ENCODE peak calls at places on chromosomes 5 and 9, in eight cellular contexts. One of them, this sample, is unnamed.

GRCh38 chr5:135601466-135601865 is 22.7 kb upstream of the CXCL14 start:
- DNase-seq in retinal pigment epithelial cell: no peak
- DNase-seq in tibial nerve: no peak
- DNase-seq in A549: no peak
- DNase-seq in CD8-positive, alpha-beta T cell: no peak
- DNase-seq in astrocyte of the spinal cord: no peak
- DNase-seq in bronchial epithelial cell: no peak
- DNase-seq in heart right ventricle: no peak
- DNase-seq in this sample: no peak

GRCh38 chr9:114155967-114156294 is 594 bp downstream of the COL27A1 start:
- DNase-seq in retinal pigment epithelial cell: no peak
- DNase-seq in tibial nerve: no peak
- DNase-seq in A549: no peak
- DNase-seq in CD8-positive, alpha-beta T cell: no peak
- DNase-seq in astrocyte of the spinal cord: no peak
- DNase-seq in bronchial epithelial cell: no peak
- DNase-seq in heart right ventricle: no peak
- DNase-seq in this sample: no peak

GRCh38 chr5:115465416-115465815 is 79.2 kb downstream of the FEM1C start:
- DNase-seq in retinal pigment epithelial cell: no peak
- DNase-seq in tibial nerve: no peak
- DNase-seq in A549: no peak
- DNase-seq in CD8-positive, alpha-beta T cell: no peak
- DNase-seq in astrocyte of the spinal cord: no peak
- DNase-seq in bronchial epithelial cell: peak
- DNase-seq in heart right ventricle: no peak
- DNase-seq in this sample: no peak

GRCh38 chr9:80094176-80094771 is 522.5 kb downstream of the TLE4 start:
- DNase-seq in retinal pigment epithelial cell: no peak
- DNase-seq in tibial nerve: no peak
- DNase-seq in A549: no peak
- DNase-seq in CD8-positive, alpha-beta T cell: no peak
- DNase-seq in astrocyte of the spinal cord: no peak
- DNase-seq in bronchial epithelial cell: no peak
- DNase-seq in heart right ventricle: no peak
- DNase-seq in this sample: no peak

GRCh38 chr5:111261610-111262009 is 37.4 kb downstream of the CAMK4 start:
- DNase-seq in retinal pigment epithelial cell: no peak
- DNase-seq in tibial nerve: no peak
- DNase-seq in A549: no peak
- DNase-seq in CD8-positive, alpha-beta T cell: no peak
- DNase-seq in astrocyte of the spinal cord: no peak
- DNase-seq in bronchial epithelial cell: peak
- DNase-seq in heart right ventricle: no peak
- DNase-seq in this sample: no peak

GRCh38 chr9:21559402-21560280 is 77.5 kb upstream of the IFNE start:
- DNase-seq in retinal pigment epithelial cell: no peak
- DNase-seq in tibial nerve: no peak
- DNase-seq in A549: peak
- DNase-seq in CD8-positive, alpha-beta T cell: peak
- DNase-seq in astrocyte of the spinal cord: peak
- DNase-seq in bronchial epithelial cell: peak
- DNase-seq in heart right ventricle: no peak
- DNase-seq in this sample: no peak

GRCh38 chr5:128708841-128709240 is 170.8 kb upstream of the FBN2 start:
- DNase-seq in retinal pigment epithelial cell: no peak
- DNase-seq in tibial nerve: no peak
- DNase-seq in A549: no peak
- DNase-seq in CD8-positive, alpha-beta T cell: no peak
- DNase-seq in astrocyte of the spinal cord: no peak
- DNase-seq in bronchial epithelial cell: peak
- DNase-seq in heart right ventricle: no peak
- DNase-seq in this sample: no peak

GRCh38 chr5:139592289-139592688 is 31.1 kb downstream of the UBE2D2 start:
- DNase-seq in retinal pigment epithelial cell: no peak
- DNase-seq in tibial nerve: no peak
- DNase-seq in A549: no peak
- DNase-seq in CD8-positive, alpha-beta T cell: no peak
- DNase-seq in astrocyte of the spinal cord: no peak
- DNase-seq in bronchial epithelial cell: no peak
- DNase-seq in heart right ventricle: no peak
- DNase-seq in this sample: peak

GRCh38 chr9:108257387-108257786 is 598.4 kb downstream of the ACTL7B start:
- DNase-seq in retinal pigment epithelial cell: no peak
- DNase-seq in tibial nerve: no peak
- DNase-seq in A549: no peak
- DNase-seq in CD8-positive, alpha-beta T cell: no peak
- DNase-seq in astrocyte of the spinal cord: no peak
- DNase-seq in bronchial epithelial cell: peak
- DNase-seq in heart right ventricle: no peak
- DNase-seq in this sample: no peak

GRCh38 chr5:41636605-41637004 is 126.2 kb upstream of the PLCXD3 start:
- DNase-seq in retinal pigment epithelial cell: no peak
- DNase-seq in tibial nerve: no peak
- DNase-seq in A549: peak
- DNase-seq in CD8-positive, alpha-beta T cell: no peak
- DNase-seq in astrocyte of the spinal cord: peak
- DNase-seq in bronchial epithelial cell: peak
- DNase-seq in heart right ventricle: no peak
- DNase-seq in this sample: no peak

GRCh38 chr5:181138258-181138657 is 7.3 kb upstream of the OR2V1 start:
- DNase-seq in retinal pigment epithelial cell: no peak
- DNase-seq in tibial nerve: no peak
- DNase-seq in A549: no peak
- DNase-seq in CD8-positive, alpha-beta T cell: no peak
- DNase-seq in astrocyte of the spinal cord: no peak
- DNase-seq in bronchial epithelial cell: no peak
- DNase-seq in heart right ventricle: no peak
- DNase-seq in this sample: no peak

GRCh38 chr5:82244854-82245635 is 33.1 kb downstream of the RPS23 start:
- DNase-seq in retinal pigment epithelial cell: no peak
- DNase-seq in tibial nerve: no peak
- DNase-seq in A549: no peak
- DNase-seq in CD8-positive, alpha-beta T cell: no peak
- DNase-seq in astrocyte of the spinal cord: no peak
- DNase-seq in bronchial epithelial cell: no peak
- DNase-seq in heart right ventricle: no peak
- DNase-seq in this sample: no peak

GRCh38 chr9:130176760-130177159 is 4.6 kb downstream of the NCS1 start:
- DNase-seq in retinal pigment epithelial cell: no peak
- DNase-seq in tibial nerve: no peak
- DNase-seq in A549: no peak
- DNase-seq in CD8-positive, alpha-beta T cell: no peak
- DNase-seq in astrocyte of the spinal cord: no peak
- DNase-seq in bronchial epithelial cell: no peak
- DNase-seq in heart right ventricle: no peak
- DNase-seq in this sample: no peak

GRCh38 chr5:61659221-61659696 is 327.2 kb downstream of the ZSWIM6 start:
- DNase-seq in retinal pigment epithelial cell: no peak
- DNase-seq in tibial nerve: no peak
- DNase-seq in A549: no peak
- DNase-seq in CD8-positive, alpha-beta T cell: no peak
- DNase-seq in astrocyte of the spinal cord: no peak
- DNase-seq in bronchial epithelial cell: no peak
- DNase-seq in heart right ventricle: peak
- DNase-seq in this sample: no peak

DNA sequence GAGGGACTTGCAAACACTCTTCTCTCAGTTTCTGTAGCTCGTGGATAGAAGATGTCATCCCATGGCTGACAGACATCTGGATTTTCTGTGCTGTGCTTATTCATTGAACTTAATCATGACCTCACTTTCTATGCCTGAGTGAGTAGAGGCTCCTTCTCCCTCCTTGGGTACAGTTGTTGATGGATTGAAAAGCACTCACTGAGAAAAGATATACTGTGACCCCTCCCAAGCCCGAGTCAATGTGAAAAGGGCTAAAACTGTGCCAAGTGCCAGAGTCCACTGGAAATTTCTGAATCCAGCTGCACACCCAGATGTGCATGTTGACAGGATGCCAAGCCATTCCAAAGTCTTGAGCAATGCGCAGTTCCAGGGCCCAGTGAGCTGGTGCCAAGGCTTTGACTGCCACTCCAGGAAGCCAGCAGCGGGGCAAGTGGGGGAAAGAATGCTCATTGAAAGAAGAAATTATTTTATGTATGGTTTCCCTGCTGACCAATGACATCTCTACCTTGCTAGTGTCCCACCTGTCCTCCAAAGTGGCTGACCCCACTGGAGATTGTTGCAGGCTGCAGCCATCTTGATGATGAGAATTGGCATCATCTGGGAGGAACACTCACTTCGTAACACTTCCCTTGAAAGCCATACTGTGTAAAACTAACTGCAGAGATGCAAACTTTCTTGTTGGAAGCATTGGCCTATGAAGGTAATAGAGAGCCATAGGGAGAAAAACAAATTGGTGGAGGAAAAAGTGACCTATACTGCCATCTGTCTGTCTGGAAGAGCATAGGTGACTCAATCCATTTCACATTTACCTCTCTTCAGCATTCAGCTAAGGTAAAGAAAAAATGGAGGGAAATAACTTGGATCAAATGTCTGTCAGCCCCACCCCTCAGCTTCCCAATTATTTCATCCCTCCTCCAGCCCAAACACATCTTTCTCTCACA is 473.2 kb downstream of the NTRK2 start:
- DNase-seq in retinal pigment epithelial cell: no peak
- DNase-seq in tibial nerve: peak
- DNase-seq in A549: peak
- DNase-seq in CD8-positive, alpha-beta T cell: no peak
- DNase-seq in astrocyte of the spinal cord: no peak
- DNase-seq in bronchial epithelial cell: peak
- DNase-seq in heart right ventricle: no peak
- DNase-seq in this sample: no peak
- TF ChIP-seq CTCF in retinal pigment epithelial cell: peak
- TF ChIP-seq CTCF in tibial nerve: peak
- TF ChIP-seq CTCF in A549: peak
- TF ChIP-seq CTCF in CD8-positive, alpha-beta T cell: no peak
- TF ChIP-seq CTCF in astrocyte of the spinal cord: peak
- TF ChIP-seq CTCF in bronchial epithelial cell: peak
- TF ChIP-seq CTCF in heart right ventricle: peak
- TF ChIP-seq CTCF in this sample: peak

GRCh38 chr9:136049451-136050265 is 45.4 kb downstream of the NACC2 start:
- DNase-seq in retinal pigment epithelial cell: no peak
- DNase-seq in tibial nerve: no peak
- DNase-seq in A549: no peak
- DNase-seq in CD8-positive, alpha-beta T cell: no peak
- DNase-seq in astrocyte of the spinal cord: no peak
- DNase-seq in bronchial epithelial cell: no peak
- DNase-seq in heart right ventricle: no peak
- DNase-seq in this sample: no peak
- H3K4me3 ChIP-seq in retinal pigment epithelial cell: peak
- H3K4me3 ChIP-seq in tibial nerve: no peak
- H3K4me3 ChIP-seq in A549: no peak
- H3K4me3 ChIP-seq in CD8-positive, alpha-beta T cell: no peak
- H3K4me3 ChIP-seq in astrocyte of the spinal cord: peak
- H3K4me3 ChIP-seq in bronchial epithelial cell: no peak
- H3K4me3 ChIP-seq in heart right ventricle: no peak
- H3K4me3 ChIP-seq in this sample: no peak

GRCh38 chr5:95837492-95837891 is 15.0 kb upstream of the GLRX start:
- DNase-seq in retinal pigment epithelial cell: no peak
- DNase-seq in tibial nerve: no peak
- DNase-seq in A549: no peak
- DNase-seq in CD8-positive, alpha-beta T cell: no peak
- DNase-seq in astrocyte of the spinal cord: no peak
- DNase-seq in bronchial epithelial cell: no peak
- DNase-seq in heart right ventricle: no peak
- DNase-seq in this sample: no peak
- TF ChIP-seq CTCF in retinal pigment epithelial cell: no peak
- TF ChIP-seq CTCF in tibial nerve: no peak
- TF ChIP-seq CTCF in A549: no peak
- TF ChIP-seq CTCF in CD8-positive, alpha-beta T cell: no peak
- TF ChIP-seq CTCF in astrocyte of the spinal cord: no peak
- TF ChIP-seq CTCF in bronchial epithelial cell: no peak
- TF ChIP-seq CTCF in heart right ventricle: no peak
- TF ChIP-seq CTCF in this sample: no peak

GRCh38 chr5:179823937-179824744 is 3.4 kb downstream of the SQSTM1 start:
- DNase-seq in retinal pigment epithelial cell: no peak
- DNase-seq in tibial nerve: no peak
- DNase-seq in A549: no peak
- DNase-seq in CD8-positive, alpha-beta T cell: no peak
- DNase-seq in astrocyte of the spinal cord: no peak
- DNase-seq in bronchial epithelial cell: no peak
- DNase-seq in heart right ventricle: no peak
- DNase-seq in this sample: no peak

GRCh38 chr5:179822059-179822432 is 1.3 kb downstream of the SQSTM1 start:
- DNase-seq in retinal pigment epithelial cell: no peak
- DNase-seq in tibial nerve: no peak
- DNase-seq in A549: no peak
- DNase-seq in CD8-positive, alpha-beta T cell: no peak
- DNase-seq in astrocyte of the spinal cord: no peak
- DNase-seq in bronchial epithelial cell: no peak
- DNase-seq in heart right ventricle: no peak
- DNase-seq in this sample: no peak

GRCh38 chr5:179820483-179821297 is at the start of gene SQSTM1:
- DNase-seq in retinal pigment epithelial cell: no peak
- DNase-seq in tibial nerve: peak
- DNase-seq in A549: no peak
- DNase-seq in CD8-positive, alpha-beta T cell: peak
- DNase-seq in astrocyte of the spinal cord: peak
- DNase-seq in bronchial epithelial cell: peak
- DNase-seq in heart right ventricle: peak
- DNase-seq in this sample: no peak

GRCh38 chr5:179821298-179822058 is 773 bp downstream of the SQSTM1 start:
- DNase-seq in retinal pigment epithelial cell: peak
- DNase-seq in tibial nerve: peak
- DNase-seq in A549: peak
- DNase-seq in CD8-positive, alpha-beta T cell: peak
- DNase-seq in astrocyte of the spinal cord: peak
- DNase-seq in bronchial epithelial cell: peak
- DNase-seq in heart right ventricle: peak
- DNase-seq in this sample: peak

DNA sequence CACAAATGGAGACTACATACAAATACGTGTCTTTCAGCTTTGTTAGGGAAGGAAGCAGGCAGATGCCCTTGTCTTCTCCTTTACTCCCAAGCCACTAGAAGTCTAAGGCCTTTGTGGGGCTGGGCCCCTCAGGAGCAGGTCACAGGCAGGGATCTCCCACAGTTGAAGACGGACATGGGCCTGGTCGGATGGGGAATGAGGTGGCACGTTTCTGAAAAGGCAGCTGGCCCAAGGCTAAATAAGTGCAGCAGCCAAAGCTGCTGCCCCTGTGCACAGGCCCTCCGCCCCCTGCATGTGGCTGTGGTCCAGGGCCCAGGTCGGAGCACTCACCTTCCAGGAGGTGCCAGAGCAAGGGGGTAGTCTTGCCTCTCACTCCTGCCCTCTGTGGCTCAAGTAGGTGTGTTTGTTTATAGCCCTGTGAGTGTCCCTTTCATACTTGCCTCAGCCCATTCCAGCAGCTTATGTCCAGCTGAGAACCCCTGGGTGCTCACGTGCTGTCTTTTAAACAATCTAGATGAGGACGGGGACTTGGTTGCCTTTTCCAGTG is 1.8 kb downstream of the SQSTM1 start:
- DNase-seq in retinal pigment epithelial cell: no peak
- DNase-seq in tibial nerve: no peak
- DNase-seq in A549: no peak
- DNase-seq in CD8-positive, alpha-beta T cell: no peak
- DNase-seq in astrocyte of the spinal cord: no peak
- DNase-seq in bronchial epithelial cell: no peak
- DNase-seq in heart right ventricle: no peak
- DNase-seq in this sample: no peak
- H3K4me3 ChIP-seq in retinal pigment epithelial cell: peak
- H3K4me3 ChIP-seq in tibial nerve: peak
- H3K4me3 ChIP-seq in A549: peak
- H3K4me3 ChIP-seq in CD8-positive, alpha-beta T cell: no peak
- H3K4me3 ChIP-seq in astrocyte of the spinal cord: peak
- H3K4me3 ChIP-seq in bronchial epithelial cell: peak
- H3K4me3 ChIP-seq in heart right ventricle: peak
- H3K4me3 ChIP-seq in this sample: no peak

This sample was measured in GM12864.